ENCODE peak calls at places on chromosomes 1 and 21, in nine cellular contexts. One of them, this sample, is unnamed.

GRCh38 chr1:24861821-24862727 is 68.0 kb downstream of the RUNX3 start:
- DNase-seq in HAP-1: peak
- DNase-seq in body of pancreas: no peak
- DNase-seq in renal cortical epithelial cell: peak
- DNase-seq in activated CD4-positive, alpha-beta T cell treated with anti-CD3 and anti-CD28 coated beads for 48 hours: no peak
- DNase-seq in non-pigmented ciliary epithelial cell: no peak
- DNase-seq in NT2/D1: no peak
- DNase-seq in brain microvascular endothelial cell: no peak
- DNase-seq in astrocyte of the spinal cord: no peak
- DNase-seq in this sample: no peak

GRCh38 chr1:48761411-48761810 is 15.3 kb downstream of the BEND5 start:
- DNase-seq in renal cortical epithelial cell: peak
- DNase-seq in HAP-1: no peak
- DNase-seq in NT2/D1: no peak
- DNase-seq in astrocyte of the spinal cord: peak
- DNase-seq in activated CD4-positive, alpha-beta T cell treated with anti-CD3 and anti-CD28 coated beads for 48 hours: no peak
- DNase-seq in non-pigmented ciliary epithelial cell: peak
- DNase-seq in brain microvascular endothelial cell: no peak
- DNase-seq in body of pancreas: no peak
- DNase-seq in this sample: no peak

GRCh38 chr1:170776147-170776734 is 112.3 kb downstream of the PRRX1 start:
- DNase-seq in NT2/D1: no peak
- DNase-seq in brain microvascular endothelial cell: no peak
- DNase-seq in activated CD4-positive, alpha-beta T cell treated with anti-CD3 and anti-CD28 coated beads for 48 hours: no peak
- DNase-seq in renal cortical epithelial cell: no peak
- DNase-seq in non-pigmented ciliary epithelial cell: no peak
- DNase-seq in body of pancreas: no peak
- DNase-seq in astrocyte of the spinal cord: no peak
- DNase-seq in HAP-1: no peak
- DNase-seq in this sample: no peak

GRCh38 chr21:45129231-45129923 is 55.0 kb downstream of the ADARB1 start:
- DNase-seq in activated CD4-positive, alpha-beta T cell treated with anti-CD3 and anti-CD28 coated beads for 48 hours: no peak
- DNase-seq in non-pigmented ciliary epithelial cell: no peak
- DNase-seq in body of pancreas: no peak
- DNase-seq in renal cortical epithelial cell: no peak
- DNase-seq in HAP-1: no peak
- DNase-seq in NT2/D1: no peak
- DNase-seq in astrocyte of the spinal cord: no peak
- DNase-seq in brain microvascular endothelial cell: no peak
- DNase-seq in this sample: no peak

GRCh38 chr1:157240495-157241184 is 102.4 kb upstream of the ETV3 start:
- DNase-seq in HAP-1: no peak
- DNase-seq in NT2/D1: no peak
- DNase-seq in non-pigmented ciliary epithelial cell: no peak
- DNase-seq in body of pancreas: peak
- DNase-seq in activated CD4-positive, alpha-beta T cell treated with anti-CD3 and anti-CD28 coated beads for 48 hours: no peak
- DNase-seq in astrocyte of the spinal cord: no peak
- DNase-seq in brain microvascular endothelial cell: no peak
- DNase-seq in renal cortical epithelial cell: peak
- DNase-seq in this sample: no peak

GRCh38 chr1:56831874-56832693 is 12.9 kb upstream of the FYB2 start:
- DNase-seq in renal cortical epithelial cell: peak
- DNase-seq in non-pigmented ciliary epithelial cell: peak
- DNase-seq in NT2/D1: peak
- DNase-seq in HAP-1: peak
- DNase-seq in activated CD4-positive, alpha-beta T cell treated with anti-CD3 and anti-CD28 coated beads for 48 hours: peak
- DNase-seq in brain microvascular endothelial cell: peak
- DNase-seq in astrocyte of the spinal cord: peak
- DNase-seq in body of pancreas: peak
- DNase-seq in this sample: peak

GRCh38 chr1:89633103-89633744 is at the start of gene LRRC8C:
- DNase-seq in NT2/D1: peak
- DNase-seq in activated CD4-positive, alpha-beta T cell treated with anti-CD3 and anti-CD28 coated beads for 48 hours: peak
- DNase-seq in renal cortical epithelial cell: no peak
- DNase-seq in brain microvascular endothelial cell: peak
- DNase-seq in non-pigmented ciliary epithelial cell: no peak
- DNase-seq in astrocyte of the spinal cord: peak
- DNase-seq in body of pancreas: peak
- DNase-seq in HAP-1: peak
- DNase-seq in this sample: peak

GRCh38 chr1:3590951-3591865 is 20.1 kb downstream of the MEGF6 start:
- DNase-seq in renal cortical epithelial cell: no peak
- DNase-seq in brain microvascular endothelial cell: no peak
- DNase-seq in non-pigmented ciliary epithelial cell: no peak
- DNase-seq in activated CD4-positive, alpha-beta T cell treated with anti-CD3 and anti-CD28 coated beads for 48 hours: no peak
- DNase-seq in astrocyte of the spinal cord: no peak
- DNase-seq in HAP-1: peak
- DNase-seq in NT2/D1: no peak
- DNase-seq in body of pancreas: no peak
- DNase-seq in this sample: no peak

GRCh38 chr1:212669102-212669501 is 30.5 kb downstream of the BATF3 start:
- DNase-seq in non-pigmented ciliary epithelial cell: no peak
- DNase-seq in brain microvascular endothelial cell: no peak
- DNase-seq in astrocyte of the spinal cord: no peak
- DNase-seq in body of pancreas: no peak
- DNase-seq in HAP-1: peak
- DNase-seq in activated CD4-positive, alpha-beta T cell treated with anti-CD3 and anti-CD28 coated beads for 48 hours: no peak
- DNase-seq in NT2/D1: no peak
- DNase-seq in renal cortical epithelial cell: peak
- DNase-seq in this sample: no peak

GRCh38 chr21:16891821-16892220 is 621.0 kb upstream of the CXADR start:
- DNase-seq in astrocyte of the spinal cord: peak
- DNase-seq in non-pigmented ciliary epithelial cell: peak
- DNase-seq in brain microvascular endothelial cell: peak
- DNase-seq in NT2/D1: peak
- DNase-seq in HAP-1: peak
- DNase-seq in activated CD4-positive, alpha-beta T cell treated with anti-CD3 and anti-CD28 coated beads for 48 hours: no peak
- DNase-seq in body of pancreas: no peak
- DNase-seq in renal cortical epithelial cell: peak
- DNase-seq in this sample: no peak

GRCh38 chr1:6761338-6761737 is 23.9 kb upstream of the CAMTA1 start:
- DNase-seq in non-pigmented ciliary epithelial cell: no peak
- DNase-seq in astrocyte of the spinal cord: no peak
- DNase-seq in activated CD4-positive, alpha-beta T cell treated with anti-CD3 and anti-CD28 coated beads for 48 hours: no peak
- DNase-seq in brain microvascular endothelial cell: no peak
- DNase-seq in body of pancreas: no peak
- DNase-seq in HAP-1: no peak
- DNase-seq in NT2/D1: no peak
- DNase-seq in renal cortical epithelial cell: no peak
- DNase-seq in this sample: no peak

GRCh38 chr21:45512626-45513002 is 29.6 kb downstream of the SLC19A1 start:
- DNase-seq in body of pancreas: no peak
- DNase-seq in astrocyte of the spinal cord: no peak
- DNase-seq in HAP-1: no peak
- DNase-seq in renal cortical epithelial cell: no peak
- DNase-seq in NT2/D1: no peak
- DNase-seq in activated CD4-positive, alpha-beta T cell treated with anti-CD3 and anti-CD28 coated beads for 48 hours: no peak
- DNase-seq in non-pigmented ciliary epithelial cell: no peak
- DNase-seq in brain microvascular endothelial cell: no peak
- DNase-seq in this sample: no peak

GRCh38 chr1:201295861-201296260 is 12.6 kb downstream of the PKP1 start:
- DNase-seq in renal cortical epithelial cell: peak
- DNase-seq in NT2/D1: no peak
- DNase-seq in body of pancreas: no peak
- DNase-seq in brain microvascular endothelial cell: peak
- DNase-seq in HAP-1: no peak
- DNase-seq in non-pigmented ciliary epithelial cell: no peak
- DNase-seq in activated CD4-positive, alpha-beta T cell treated with anti-CD3 and anti-CD28 coated beads for 48 hours: no peak
- DNase-seq in astrocyte of the spinal cord: peak
- DNase-seq in this sample: no peak

GRCh38 chr1:55288245-55288644 is 73.1 kb upstream of the USP24 start:
- DNase-seq in renal cortical epithelial cell: no peak
- DNase-seq in HAP-1: no peak
- DNase-seq in body of pancreas: no peak
- DNase-seq in non-pigmented ciliary epithelial cell: no peak
- DNase-seq in NT2/D1: no peak
- DNase-seq in astrocyte of the spinal cord: no peak
- DNase-seq in brain microvascular endothelial cell: peak
- DNase-seq in activated CD4-positive, alpha-beta T cell treated with anti-CD3 and anti-CD28 coated beads for 48 hours: no peak
- DNase-seq in this sample: no peak

GRCh38 chr1:115408489-115409002 is 70.5 kb upstream of the NGF start:
- DNase-seq in astrocyte of the spinal cord: no peak
- DNase-seq in HAP-1: no peak
- DNase-seq in body of pancreas: no peak
- DNase-seq in non-pigmented ciliary epithelial cell: no peak
- DNase-seq in NT2/D1: no peak
- DNase-seq in renal cortical epithelial cell: no peak
- DNase-seq in activated CD4-positive, alpha-beta T cell treated with anti-CD3 and anti-CD28 coated beads for 48 hours: no peak
- DNase-seq in brain microvascular endothelial cell: no peak
- DNase-seq in this sample: no peak

GRCh38 chr1:241627453-241628329 is 12.5 kb downstream of the CHML start:
- DNase-seq in activated CD4-positive, alpha-beta T cell treated with anti-CD3 and anti-CD28 coated beads for 48 hours: peak
- DNase-seq in NT2/D1: no peak
- DNase-seq in astrocyte of the spinal cord: peak
- DNase-seq in body of pancreas: peak
- DNase-seq in renal cortical epithelial cell: peak
- DNase-seq in HAP-1: peak
- DNase-seq in brain microvascular endothelial cell: peak
- DNase-seq in non-pigmented ciliary epithelial cell: no peak
- DNase-seq in this sample: peak

GRCh38 chr1:203281033-203281432 is 24.3 kb upstream of the BTG2 start:
- DNase-seq in non-pigmented ciliary epithelial cell: no peak
- DNase-seq in body of pancreas: no peak
- DNase-seq in NT2/D1: no peak
- DNase-seq in astrocyte of the spinal cord: no peak
- DNase-seq in HAP-1: no peak
- DNase-seq in renal cortical epithelial cell: no peak
- DNase-seq in activated CD4-positive, alpha-beta T cell treated with anti-CD3 and anti-CD28 coated beads for 48 hours: no peak
- DNase-seq in brain microvascular endothelial cell: no peak
- DNase-seq in this sample: no peak

GRCh38 chr1:110916669-110917306 is 43.8 kb downstream of the CD53 start:
- DNase-seq in NT2/D1: no peak
- DNase-seq in renal cortical epithelial cell: peak
- DNase-seq in brain microvascular endothelial cell: peak
- DNase-seq in HAP-1: no peak
- DNase-seq in non-pigmented ciliary epithelial cell: no peak
- DNase-seq in astrocyte of the spinal cord: no peak
- DNase-seq in activated CD4-positive, alpha-beta T cell treated with anti-CD3 and anti-CD28 coated beads for 48 hours: peak
- DNase-seq in body of pancreas: no peak
- DNase-seq in this sample: peak

GRCh38 chr1:41773144-41773571 is 145.6 kb downstream of the HIVEP3 start:
- DNase-seq in body of pancreas: peak
- DNase-seq in HAP-1: no peak
- DNase-seq in astrocyte of the spinal cord: peak
- DNase-seq in non-pigmented ciliary epithelial cell: no peak
- DNase-seq in brain microvascular endothelial cell: peak
- DNase-seq in renal cortical epithelial cell: peak
- DNase-seq in activated CD4-positive, alpha-beta T cell treated with anti-CD3 and anti-CD28 coated beads for 48 hours: no peak
- DNase-seq in NT2/D1: no peak
- DNase-seq in this sample: no peak

GRCh38 chr1:62621907-62622306 is 24.6 kb downstream of the ANGPTL3 start:
- DNase-seq in body of pancreas: peak
- DNase-seq in NT2/D1: no peak
- DNase-seq in renal cortical epithelial cell: peak
- DNase-seq in HAP-1: no peak
- DNase-seq in astrocyte of the spinal cord: peak
- DNase-seq in activated CD4-positive, alpha-beta T cell treated with anti-CD3 and anti-CD28 coated beads for 48 hours: no peak
- DNase-seq in brain microvascular endothelial cell: peak
- DNase-seq in non-pigmented ciliary epithelial cell: peak
- DNase-seq in this sample: no peak

GRCh38 chr1:238960071-238960470 is 426.3 kb upstream of the CHRM3 start:
- DNase-seq in astrocyte of the spinal cord: peak
- DNase-seq in brain microvascular endothelial cell: peak
- DNase-seq in activated CD4-positive, alpha-beta T cell treated with anti-CD3 and anti-CD28 coated beads for 48 hours: no peak
- DNase-seq in body of pancreas: no peak
- DNase-seq in NT2/D1: no peak
- DNase-seq in HAP-1: peak
- DNase-seq in renal cortical epithelial cell: peak
- DNase-seq in non-pigmented ciliary epithelial cell: peak
- DNase-seq in this sample: no peak

GRCh38 chr1:72938408-72938807 is 656.1 kb upstream of the NEGR1 start:
- DNase-seq in astrocyte of the spinal cord: no peak
- DNase-seq in activated CD4-positive, alpha-beta T cell treated with anti-CD3 and anti-CD28 coated beads for 48 hours: no peak
- DNase-seq in renal cortical epithelial cell: no peak
- DNase-seq in NT2/D1: no peak
- DNase-seq in brain microvascular endothelial cell: no peak
- DNase-seq in HAP-1: no peak
- DNase-seq in body of pancreas: no peak
- DNase-seq in non-pigmented ciliary epithelial cell: no peak
- DNase-seq in this sample: no peak